ENCODE peak calls at places on chromosomes 6 and 20, in five cellular contexts. N is right lobe of liver, G is adrenal gland, L is suprapubic skin, O is progenitor cell of endocrine pancreas. F is an unnamed sample.

GRCh38 chr6:24522090-24522820 is 27.5 kb downstream of the ALDH5A1 start:
- DNase-seq in N (no peak), G (no peak), L (no peak), O (no peak), F (no peak)

GRCh38 chr6:44738652-44739141 is 351.2 kb downstream of the CDC5L start:
- DNase-seq in N (no peak), G (peak; percentile 42), L (no peak), O (no peak), F (no peak)

GRCh38 chr20:4869290-4870193 is 131.8 kb downstream of the SLC23A2 start:
- DNase-seq in N (no peak), G (no peak), L (no peak), O (no peak), F (no peak)

GRCh38 chr6:125810435-125810834 is 19.7 kb downstream of the NCOA7 start:
- DNase-seq in N (no peak), G (no peak), L (no peak), O (no peak), F (no peak)

GRCh38 chr6:82488403-82488802 is 124.8 kb downstream of the TPBG start:
- DNase-seq in N (no peak), G (no peak), L (no peak), O (no peak), F (no peak)

GRCh38 chr20:19775353-19776201 is 17.5 kb downstream of the RIN2 start:
- DNase-seq in N (no peak), G (no peak), L (no peak), O (no peak), F (peak; percentile 77)

GRCh38 chr6:125953502-125953875 is 3.1 kb upstream of the HINT3 start:
- DNase-seq in N (no peak), G (no peak), L (no peak), O (peak; percentile 63), F (peak; percentile 75)

GRCh38 chr20:31770243-31770642 is 31.2 kb downstream of the TPX2 start:
- DNase-seq in N (no peak), G (no peak), L (no peak), O (no peak), F (no peak)

GRCh38 chr6:150001295-150001990 is 23.9 kb downstream of the RAET1L start:
- DNase-seq in N (no peak), G (no peak), L (no peak), O (no peak), F (no peak)

GRCh38 chr20:46636981-46637860 is 14.0 kb downstream of the SLC13A3 start:
- DNase-seq in N (no peak), G (no peak), L (no peak), O (no peak), F (no peak)

GRCh38 chr20:55580475-55580874 is 424.8 kb downstream of the CBLN4 start:
- DNase-seq in N (no peak), G (no peak), L (no peak), O (no peak), F (no peak)

GRCh38 chr6:41371461-41371991 is 36.1 kb downstream of the NCR2 start:
- DNase-seq in N (peak; percentile 59), G (peak; percentile 19), L (no peak), O (peak; percentile 33), F (peak; percentile 89)

GRCh38 chr6:112362027-112362795 is 15.1 kb downstream of the RFPL4B start:
- DNase-seq in N (no peak), G (no peak), L (no peak), O (no peak), F (peak; percentile 66)

GRCh38 chr20:37223053-37223452 is 38.6 kb downstream of the GHRH start:
- DNase-seq in N (no peak), G (peak; percentile 67), L (no peak), O (no peak), F (no peak)

GRCh38 chr6:146090474-146090873 is 61.6 kb downstream of the GRM1 start:
- DNase-seq in N (no peak), G (no peak), L (no peak), O (no peak), F (no peak)

GRCh38 chr6:53728570-53729194 is 63.1 kb upstream of the KLHL31 start:
- DNase-seq in N (no peak), G (peak; percentile 36), L (no peak), O (peak; percentile 39), F (no peak)
- TF ChIP-seq CTCF in N (peak; percentile 94), G (peak; percentile 68), L (peak; percentile 61), O (peak; percentile 97), F (peak; percentile 92)

DNA sequence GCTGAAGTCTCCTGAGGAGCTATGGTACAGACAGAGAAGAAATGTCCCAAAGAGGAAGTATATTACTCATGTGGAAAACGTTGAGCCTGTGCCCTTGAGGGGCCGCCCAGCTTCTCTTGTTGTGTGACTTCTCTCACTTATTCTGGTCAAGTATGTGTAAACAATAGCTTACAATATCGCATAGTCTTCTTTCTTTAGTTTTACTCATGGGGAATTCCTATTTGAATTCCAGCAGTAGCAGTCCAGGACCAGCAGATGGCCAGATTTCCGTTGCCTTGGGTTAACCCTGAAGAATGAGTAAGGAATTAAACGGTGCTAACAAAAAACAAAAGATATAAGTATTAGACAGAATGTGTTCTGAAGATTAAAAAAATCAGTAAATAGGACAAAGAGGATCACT is 522.0 kb upstream of the GJE1 start:
- DNase-seq in N (no peak), G (no peak), L (no peak), O (no peak), F (peak; percentile 22)
- TF ChIP-seq CTCF in N (no peak), G (no peak), L (no peak), O (peak; percentile 37), F (no peak)

GRCh38 chr20:1509237-1509636 is 18.0 kb upstream of the SIRPB2 start:
- DNase-seq in N (no peak), G (no peak), L (no peak), O (no peak), F (no peak)
- TF ChIP-seq CTCF in N (no peak), G (peak; percentile 18), L (peak; percentile 10), O (peak; percentile 27), F (peak; percentile 23)

GRCh38 chr6:71015392-71015791 is 58.5 kb upstream of the B3GAT2 start:
- DNase-seq in N (no peak), G (no peak), L (no peak), O (no peak), F (no peak)

GRCh38 chr6:71011861-71012260 is 55.0 kb upstream of the B3GAT2 start:
- DNase-seq in N (no peak), G (no peak), L (no peak), O (no peak), F (no peak)

GRCh38 chr6:71012871-71013456 is 56.1 kb upstream of the B3GAT2 start:
- DNase-seq in N (no peak), G (peak; percentile 31), L (no peak), O (no peak), F (no peak)
- TF ChIP-seq CTCF in N (peak; percentile 79), G (peak; percentile 47), L (peak; percentile 49), O (peak; percentile 90), F (peak; percentile 73)

GRCh38 chr6:47573109-47573508 is 95.5 kb downstream of the CD2AP start:
- DNase-seq in N (no peak), G (no peak), L (no peak), O (no peak), F (no peak)

GRCh38 chr6:47579040-47579439 is 101.5 kb downstream of the CD2AP start:
- DNase-seq in N (no peak), G (no peak), L (no peak), O (no peak), F (no peak)

GRCh38 chr6:47571488-47571887 is 93.9 kb downstream of the CD2AP start:
- DNase-seq in N (no peak), G (no peak), L (no peak), O (no peak), F (no peak)

GRCh38 chr6:47574789-47575188 is 97.2 kb downstream of the CD2AP start:
- DNase-seq in N (no peak), G (no peak), L (no peak), O (no peak), F (no peak)
- TF ChIP-seq CTCF in N (no peak), G (no peak), L (no peak), O (no peak), F (no peak)